ENCODE peak calls at places on chromosomes 12 and 14, in eight cellular contexts. One of them, this sample, is unnamed.

GRCh38 chr12:29783773-29784666 is at the start of gene TMTC1:
- DNase-seq in stimulated activated CD8-positive, alpha-beta memory T cell treated with anti-CD3 and anti-CD28 coated beads, Interleukin-2, amount 100 ng/mL, for 1 hour: no peak
- DNase-seq in tibial artery: peak; percentile 84
- DNase-seq in AG04450: no peak
- DNase-seq in upper lobe of left lung: peak; percentile 32
- DNase-seq in epithelial cell of esophagus: peak; percentile 65
- DNase-seq in naive thymus-derived CD8-positive, alpha-beta T cell: no peak
- DNase-seq in trophoblast cell: no peak
- DNase-seq in this sample: peak; percentile 11

GRCh38 chr12:103994235-103994634 is 28.6 kb downstream of the TDG start:
- DNase-seq in trophoblast cell: no peak
- DNase-seq in stimulated activated CD8-positive, alpha-beta memory T cell treated with anti-CD3 and anti-CD28 coated beads, Interleukin-2, amount 100 ng/mL, for 1 hour: no peak
- DNase-seq in epithelial cell of esophagus: no peak
- DNase-seq in AG04450: no peak
- DNase-seq in upper lobe of left lung: no peak
- DNase-seq in tibial artery: no peak
- DNase-seq in naive thymus-derived CD8-positive, alpha-beta T cell: no peak
- DNase-seq in this sample: no peak

GRCh38 chr12:115983226-115983798 is 294.2 kb downstream of the MED13L start:
- DNase-seq in stimulated activated CD8-positive, alpha-beta memory T cell treated with anti-CD3 and anti-CD28 coated beads, Interleukin-2, amount 100 ng/mL, for 1 hour: no peak
- DNase-seq in trophoblast cell: no peak
- DNase-seq in epithelial cell of esophagus: peak; percentile 23
- DNase-seq in naive thymus-derived CD8-positive, alpha-beta T cell: no peak
- DNase-seq in upper lobe of left lung: no peak
- DNase-seq in tibial artery: no peak
- DNase-seq in AG04450: no peak
- DNase-seq in this sample: no peak

GRCh38 chr14:56294125-56294524 is 175.9 kb downstream of the PELI2 start:
- DNase-seq in tibial artery: no peak
- DNase-seq in trophoblast cell: no peak
- DNase-seq in upper lobe of left lung: no peak
- DNase-seq in AG04450: no peak
- DNase-seq in stimulated activated CD8-positive, alpha-beta memory T cell treated with anti-CD3 and anti-CD28 coated beads, Interleukin-2, amount 100 ng/mL, for 1 hour: no peak
- DNase-seq in epithelial cell of esophagus: peak; percentile 28
- DNase-seq in naive thymus-derived CD8-positive, alpha-beta T cell: no peak
- DNase-seq in this sample: no peak

GRCh38 chr14:75175677-75176141 is 703 bp downstream of the TMED10 start:
- DNase-seq in upper lobe of left lung: no peak
- DNase-seq in tibial artery: no peak
- DNase-seq in epithelial cell of esophagus: no peak
- DNase-seq in trophoblast cell: no peak
- DNase-seq in naive thymus-derived CD8-positive, alpha-beta T cell: no peak
- DNase-seq in AG04450: no peak
- DNase-seq in stimulated activated CD8-positive, alpha-beta memory T cell treated with anti-CD3 and anti-CD28 coated beads, Interleukin-2, amount 100 ng/mL, for 1 hour: no peak
- DNase-seq in this sample: no peak

GRCh38 chr12:57368349-57369095 is 62.3 kb downstream of the R3HDM2 start:
- DNase-seq in trophoblast cell: no peak
- DNase-seq in naive thymus-derived CD8-positive, alpha-beta T cell: no peak
- DNase-seq in upper lobe of left lung: no peak
- DNase-seq in AG04450: no peak
- DNase-seq in epithelial cell of esophagus: peak; percentile 8
- DNase-seq in stimulated activated CD8-positive, alpha-beta memory T cell treated with anti-CD3 and anti-CD28 coated beads, Interleukin-2, amount 100 ng/mL, for 1 hour: no peak
- DNase-seq in tibial artery: no peak
- DNase-seq in this sample: no peak

GRCh38 chr14:71552809-71553208 is 379.4 kb upstream of the RGS6 start:
- DNase-seq in trophoblast cell: no peak
- DNase-seq in upper lobe of left lung: no peak
- DNase-seq in naive thymus-derived CD8-positive, alpha-beta T cell: no peak
- DNase-seq in epithelial cell of esophagus: no peak
- DNase-seq in stimulated activated CD8-positive, alpha-beta memory T cell treated with anti-CD3 and anti-CD28 coated beads, Interleukin-2, amount 100 ng/mL, for 1 hour: no peak
- DNase-seq in tibial artery: no peak
- DNase-seq in AG04450: no peak
- DNase-seq in this sample: no peak

GRCh38 chr14:95713596-95714371 is at the start of gene TCL1A:
- DNase-seq in upper lobe of left lung: no peak
- DNase-seq in AG04450: no peak
- DNase-seq in naive thymus-derived CD8-positive, alpha-beta T cell: no peak
- DNase-seq in stimulated activated CD8-positive, alpha-beta memory T cell treated with anti-CD3 and anti-CD28 coated beads, Interleukin-2, amount 100 ng/mL, for 1 hour: no peak
- DNase-seq in epithelial cell of esophagus: no peak
- DNase-seq in trophoblast cell: no peak
- DNase-seq in tibial artery: no peak
- DNase-seq in this sample: no peak

GRCh38 chr12:48334807-48335206 is 15.9 kb downstream of the ZNF641 start:
- DNase-seq in upper lobe of left lung: no peak
- DNase-seq in epithelial cell of esophagus: no peak
- DNase-seq in naive thymus-derived CD8-positive, alpha-beta T cell: no peak
- DNase-seq in AG04450: no peak
- DNase-seq in trophoblast cell: no peak
- DNase-seq in tibial artery: no peak
- DNase-seq in stimulated activated CD8-positive, alpha-beta memory T cell treated with anti-CD3 and anti-CD28 coated beads, Interleukin-2, amount 100 ng/mL, for 1 hour: no peak
- DNase-seq in this sample: no peak

GRCh38 chr14:68000516-68000915 is 180.9 kb downstream of the RAD51B start:
- DNase-seq in upper lobe of left lung: no peak
- DNase-seq in epithelial cell of esophagus: no peak
- DNase-seq in tibial artery: no peak
- DNase-seq in AG04450: no peak
- DNase-seq in stimulated activated CD8-positive, alpha-beta memory T cell treated with anti-CD3 and anti-CD28 coated beads, Interleukin-2, amount 100 ng/mL, for 1 hour: no peak
- DNase-seq in trophoblast cell: no peak
- DNase-seq in naive thymus-derived CD8-positive, alpha-beta T cell: no peak
- DNase-seq in this sample: no peak

GRCh38 chr12:124737772-124738635 is 125.7 kb downstream of the SCARB1 start:
- DNase-seq in trophoblast cell: no peak
- DNase-seq in stimulated activated CD8-positive, alpha-beta memory T cell treated with anti-CD3 and anti-CD28 coated beads, Interleukin-2, amount 100 ng/mL, for 1 hour: no peak
- DNase-seq in naive thymus-derived CD8-positive, alpha-beta T cell: no peak
- DNase-seq in upper lobe of left lung: no peak
- DNase-seq in epithelial cell of esophagus: peak; percentile 83
- DNase-seq in AG04450: no peak
- DNase-seq in tibial artery: peak; percentile 64
- DNase-seq in this sample: no peak

GRCh38 chr12:79706156-79706555 is 15.4 kb upstream of the PAWR start:
- DNase-seq in stimulated activated CD8-positive, alpha-beta memory T cell treated with anti-CD3 and anti-CD28 coated beads, Interleukin-2, amount 100 ng/mL, for 1 hour: no peak
- DNase-seq in tibial artery: no peak
- DNase-seq in AG04450: no peak
- DNase-seq in epithelial cell of esophagus: peak; percentile 88
- DNase-seq in upper lobe of left lung: no peak
- DNase-seq in trophoblast cell: peak; percentile 19
- DNase-seq in naive thymus-derived CD8-positive, alpha-beta T cell: no peak
- DNase-seq in this sample: no peak

GRCh38 chr12:53334822-53335221 is 1.3 kb downstream of the SP7 start:
- DNase-seq in upper lobe of left lung: no peak
- DNase-seq in tibial artery: no peak
- DNase-seq in naive thymus-derived CD8-positive, alpha-beta T cell: no peak
- DNase-seq in trophoblast cell: no peak
- DNase-seq in stimulated activated CD8-positive, alpha-beta memory T cell treated with anti-CD3 and anti-CD28 coated beads, Interleukin-2, amount 100 ng/mL, for 1 hour: no peak
- DNase-seq in epithelial cell of esophagus: no peak
- DNase-seq in AG04450: no peak
- DNase-seq in this sample: no peak

GRCh38 chr12:16473610-16474326 is 126.3 kb downstream of the MGST1 start:
- DNase-seq in trophoblast cell: no peak
- DNase-seq in AG04450: peak; percentile 8
- DNase-seq in naive thymus-derived CD8-positive, alpha-beta T cell: no peak
- DNase-seq in stimulated activated CD8-positive, alpha-beta memory T cell treated with anti-CD3 and anti-CD28 coated beads, Interleukin-2, amount 100 ng/mL, for 1 hour: no peak
- DNase-seq in epithelial cell of esophagus: peak; percentile 76
- DNase-seq in tibial artery: no peak
- DNase-seq in upper lobe of left lung: no peak
- DNase-seq in this sample: no peak

GRCh38 chr12:16586350-16587109 is 19.4 kb downstream of the LMO3 start:
- DNase-seq in upper lobe of left lung: no peak
- DNase-seq in epithelial cell of esophagus: peak; percentile 50
- DNase-seq in stimulated activated CD8-positive, alpha-beta memory T cell treated with anti-CD3 and anti-CD28 coated beads, Interleukin-2, amount 100 ng/mL, for 1 hour: no peak
- DNase-seq in tibial artery: no peak
- DNase-seq in naive thymus-derived CD8-positive, alpha-beta T cell: no peak
- DNase-seq in trophoblast cell: no peak
- DNase-seq in AG04450: no peak
- DNase-seq in this sample: no peak

GRCh38 chr14:93033983-93034670 is 81.6 kb downstream of the ITPK1 start:
- DNase-seq in stimulated activated CD8-positive, alpha-beta memory T cell treated with anti-CD3 and anti-CD28 coated beads, Interleukin-2, amount 100 ng/mL, for 1 hour: peak; percentile 29
- DNase-seq in naive thymus-derived CD8-positive, alpha-beta T cell: peak; percentile 65
- DNase-seq in upper lobe of left lung: no peak
- DNase-seq in trophoblast cell: no peak
- DNase-seq in epithelial cell of esophagus: no peak
- DNase-seq in tibial artery: no peak
- DNase-seq in AG04450: no peak
- DNase-seq in this sample: no peak

GRCh38 chr12:57221169-57221917 is 4.7 kb downstream of the NXPH4 start:
- DNase-seq in naive thymus-derived CD8-positive, alpha-beta T cell: no peak
- DNase-seq in epithelial cell of esophagus: no peak
- DNase-seq in stimulated activated CD8-positive, alpha-beta memory T cell treated with anti-CD3 and anti-CD28 coated beads, Interleukin-2, amount 100 ng/mL, for 1 hour: no peak
- DNase-seq in tibial artery: no peak
- DNase-seq in trophoblast cell: no peak
- DNase-seq in upper lobe of left lung: no peak
- DNase-seq in AG04450: no peak
- DNase-seq in this sample: no peak

GRCh38 chr12:124994435-124994975 is 1.1 kb downstream of the BRI3BP start:
- DNase-seq in upper lobe of left lung: peak; percentile 37
- DNase-seq in trophoblast cell: no peak
- DNase-seq in epithelial cell of esophagus: peak; percentile 21
- DNase-seq in stimulated activated CD8-positive, alpha-beta memory T cell treated with anti-CD3 and anti-CD28 coated beads, Interleukin-2, amount 100 ng/mL, for 1 hour: no peak
- DNase-seq in AG04450: no peak
- DNase-seq in tibial artery: no peak
- DNase-seq in naive thymus-derived CD8-positive, alpha-beta T cell: no peak
- DNase-seq in this sample: no peak

GRCh38 chr14:23123419-23123818 is 4.4 kb upstream of the CEBPE start:
- DNase-seq in stimulated activated CD8-positive, alpha-beta memory T cell treated with anti-CD3 and anti-CD28 coated beads, Interleukin-2, amount 100 ng/mL, for 1 hour: no peak
- DNase-seq in naive thymus-derived CD8-positive, alpha-beta T cell: no peak
- DNase-seq in tibial artery: peak; percentile 80
- DNase-seq in upper lobe of left lung: peak; percentile 78
- DNase-seq in epithelial cell of esophagus: peak; percentile 64
- DNase-seq in AG04450: no peak
- DNase-seq in trophoblast cell: no peak
- DNase-seq in this sample: no peak

GRCh38 chr12:108856428-108857157 is 790 bp downstream of the SSH1 start:
- DNase-seq in trophoblast cell: peak; percentile 72
- DNase-seq in AG04450: no peak
- DNase-seq in stimulated activated CD8-positive, alpha-beta memory T cell treated with anti-CD3 and anti-CD28 coated beads, Interleukin-2, amount 100 ng/mL, for 1 hour: no peak
- DNase-seq in upper lobe of left lung: peak; percentile 84
- DNase-seq in tibial artery: peak; percentile 93
- DNase-seq in epithelial cell of esophagus: peak; percentile 76
- DNase-seq in naive thymus-derived CD8-positive, alpha-beta T cell: peak; percentile 46
- DNase-seq in this sample: peak; percentile 88

GRCh38 chr12:105084251-105085250 is at the start of gene ALDH1L2:
- DNase-seq in trophoblast cell: peak; percentile 77
- DNase-seq in tibial artery: peak; percentile 93
- DNase-seq in stimulated activated CD8-positive, alpha-beta memory T cell treated with anti-CD3 and anti-CD28 coated beads, Interleukin-2, amount 100 ng/mL, for 1 hour: peak; percentile 2
- DNase-seq in epithelial cell of esophagus: peak; percentile 93
- DNase-seq in naive thymus-derived CD8-positive, alpha-beta T cell: peak; percentile 36
- DNase-seq in upper lobe of left lung: peak; percentile 88
- DNase-seq in AG04450: peak; percentile 72
- DNase-seq in this sample: peak; percentile 45

GRCh38 chr12:131860472-131861260 is 32.5 kb downstream of the MMP17 start:
- DNase-seq in trophoblast cell: peak; percentile 96
- DNase-seq in stimulated activated CD8-positive, alpha-beta memory T cell treated with anti-CD3 and anti-CD28 coated beads, Interleukin-2, amount 100 ng/mL, for 1 hour: no peak
- DNase-seq in naive thymus-derived CD8-positive, alpha-beta T cell: no peak
- DNase-seq in upper lobe of left lung: peak; percentile 82
- DNase-seq in epithelial cell of esophagus: peak; percentile 85
- DNase-seq in AG04450: no peak
- DNase-seq in tibial artery: no peak
- DNase-seq in this sample: no peak

GRCh38 chr12:41605528-41606295 is 417.6 kb downstream of the PDZRN4 start:
- DNase-seq in AG04450: no peak
- DNase-seq in naive thymus-derived CD8-positive, alpha-beta T cell: no peak
- DNase-seq in stimulated activated CD8-positive, alpha-beta memory T cell treated with anti-CD3 and anti-CD28 coated beads, Interleukin-2, amount 100 ng/mL, for 1 hour: no peak
- DNase-seq in trophoblast cell: no peak
- DNase-seq in epithelial cell of esophagus: no peak
- DNase-seq in upper lobe of left lung: no peak
- DNase-seq in tibial artery: no peak
- DNase-seq in this sample: no peak

This sample was measured in ascending aorta.